ENCODE peak calls at places on chromosomes 13 and 19, in ten cellular contexts. Z, K, R, J, C, Y, E, T, W and D are unnamed samples.

GRCh38 chr19:56297010-56297409 is 17.6 kb downstream of the ZSCAN5A start:
- DNase-seq in Z (no peak), K (no peak), R (no peak), J (no peak), C (no peak), Y (no peak), E (no peak), T (no peak), W (no peak), D (no peak)

GRCh38 chr13:98158172-98158907 is 15.4 kb downstream of the FARP1 start:
- DNase-seq in Z (no peak), K (no peak), R (no peak), J (no peak), C (no peak), Y (no peak), E (no peak), T (no peak), W (no peak), D (no peak)

GRCh38 chr13:21031594-21031993 is 29.8 kb downstream of the LATS2 start:
- DNase-seq in Z (no peak), K (no peak), R (no peak), J (no peak), C (no peak), Y (no peak), E (no peak), T (no peak), W (no peak), D (no peak)

GRCh38 chr19:7326105-7326877 is 22.4 kb upstream of the ARHGEF18 start:
- DNase-seq in Z (peak), K (no peak), R (no peak), J (no peak), C (peak), Y (peak), E (peak), T (no peak), W (peak), D (peak)

GRCh38 chr13:78060966-78061365 is 142.3 kb upstream of the EDNRB start:
- DNase-seq in Z (no peak), K (no peak), R (no peak), J (no peak), C (no peak), Y (no peak), E (no peak), T (no peak), W (no peak), D (no peak)

GRCh38 chr19:13909430-13909829 is 3.4 kb downstream of the CC2D1A start:
- DNase-seq in Z (no peak), K (no peak), R (no peak), J (no peak), C (no peak), Y (no peak), E (no peak), T (no peak), W (no peak), D (no peak)

GRCh38 chr19:21143846-21144245 is 2.0 kb downstream of the ZNF431 start:
- DNase-seq in Z (no peak), K (no peak), R (no peak), J (no peak), C (no peak), Y (no peak), E (peak), T (no peak), W (no peak), D (no peak)

GRCh38 chr19:51668167-51668566 is 21.5 kb upstream of the SIGLEC14 start:
- DNase-seq in Z (no peak), K (no peak), R (no peak), J (no peak), C (no peak), Y (no peak), E (no peak), T (no peak), W (no peak), D (no peak)

GRCh38 chr13:78147905-78148304 is 229.3 kb upstream of the EDNRB start:
- DNase-seq in Z (no peak), K (no peak), R (no peak), J (no peak), C (no peak), Y (no peak), E (peak), T (no peak), W (no peak), D (no peak)

GRCh38 chr13:34591801-34592454 is 350.1 kb upstream of the NBEA start:
- DNase-seq in Z (no peak), K (no peak), R (no peak), J (no peak), C (no peak), Y (no peak), E (no peak), T (no peak), W (no peak), D (no peak)

GRCh38 chr19:489418-490196 is 6.7 kb upstream of the MADCAM1 start:
- DNase-seq in Z (no peak), K (no peak), R (no peak), J (no peak), C (peak), Y (no peak), E (peak), T (no peak), W (no peak), D (peak)

GRCh38 chr19:15562145-15562544 is 52.9 kb upstream of the CYP4F8 start:
- DNase-seq in Z (no peak), K (no peak), R (no peak), J (no peak), C (no peak), Y (no peak), E (no peak), T (no peak), W (no peak), D (no peak)

GRCh38 chr13:66048888-66049287 is 1181.2 kb downstream of the PCDH9 start:
- DNase-seq in Z (no peak), K (no peak), R (no peak), J (no peak), C (no peak), Y (peak), E (peak), T (no peak), W (no peak), D (no peak)